ENCODE peak calls at places on chromosomes 13 and 19, in five cellular contexts. One of them, this sample, is unnamed.
A peak's percentile ranks its signal among the peaks of the same experiment; 100 is the strongest.

GRCh38 chr13:78881054-78881453 is 222.1 kb upstream of the OBI1 start:
- DNase-seq in tibial nerve: no peak
- DNase-seq in GM12891: no peak
- DNase-seq in lower leg skin: no peak
- DNase-seq in GM12892: no peak
- DNase-seq in this sample: no peak

GRCh38 chr13:79548886-79549285 is 67.9 kb downstream of the NDFIP2 start:
- DNase-seq in GM12892: no peak
- DNase-seq in GM12891: no peak
- DNase-seq in lower leg skin: no peak
- DNase-seq in tibial nerve: no peak
- DNase-seq in this sample: no peak

GRCh38 chr13:91399189-91400093 is 1.0 kb downstream of the GPC5 start:
- DNase-seq in GM12892: no peak
- DNase-seq in lower leg skin: no peak
- DNase-seq in tibial nerve: no peak
- DNase-seq in GM12891: no peak
- DNase-seq in this sample: no peak

GRCh38 chr19:18291019-18291524 is 9.7 kb upstream of the JUND start:
- DNase-seq in GM12892: no peak
- DNase-seq in GM12891: no peak
- DNase-seq in tibial nerve: no peak
- DNase-seq in lower leg skin: no peak
- DNase-seq in this sample: no peak

GRCh38 chr19:38792250-38793111 is 3.5 kb downstream of the LGALS7B start:
- DNase-seq in GM12891: no peak
- DNase-seq in GM12892: no peak
- DNase-seq in tibial nerve: no peak
- DNase-seq in lower leg skin: no peak
- DNase-seq in this sample: peak; percentile 26

GRCh38 chr13:98175823-98176222 is 1.2 kb downstream of the RNF113B start:
- DNase-seq in GM12892: no peak
- DNase-seq in GM12891: no peak
- DNase-seq in tibial nerve: no peak
- DNase-seq in lower leg skin: no peak
- DNase-seq in this sample: no peak

GRCh38 chr19:34317311-34317927 is 47.6 kb upstream of the GPI start:
- DNase-seq in GM12891: no peak
- DNase-seq in tibial nerve: no peak
- DNase-seq in GM12892: no peak
- DNase-seq in lower leg skin: no peak
- DNase-seq in this sample: peak; percentile 69

GRCh38 chr13:73754727-73755292 is 379.4 kb downstream of the KLF12 start:
- DNase-seq in GM12891: no peak
- DNase-seq in lower leg skin: peak; percentile 40
- DNase-seq in GM12892: no peak
- DNase-seq in tibial nerve: no peak
- DNase-seq in this sample: peak; percentile 21

GRCh38 chr13:59445812-59446211 is 717.9 kb downstream of the DIAPH3 start:
- DNase-seq in GM12892: no peak
- DNase-seq in GM12891: no peak
- DNase-seq in tibial nerve: no peak
- DNase-seq in lower leg skin: no peak
- DNase-seq in this sample: no peak

GRCh38 chr19:50639121-50640112 is at the start of gene SYT3:
- DNase-seq in tibial nerve: no peak
- DNase-seq in GM12892: no peak
- DNase-seq in GM12891: no peak
- DNase-seq in lower leg skin: no peak
- DNase-seq in this sample: no peak

DNA sequence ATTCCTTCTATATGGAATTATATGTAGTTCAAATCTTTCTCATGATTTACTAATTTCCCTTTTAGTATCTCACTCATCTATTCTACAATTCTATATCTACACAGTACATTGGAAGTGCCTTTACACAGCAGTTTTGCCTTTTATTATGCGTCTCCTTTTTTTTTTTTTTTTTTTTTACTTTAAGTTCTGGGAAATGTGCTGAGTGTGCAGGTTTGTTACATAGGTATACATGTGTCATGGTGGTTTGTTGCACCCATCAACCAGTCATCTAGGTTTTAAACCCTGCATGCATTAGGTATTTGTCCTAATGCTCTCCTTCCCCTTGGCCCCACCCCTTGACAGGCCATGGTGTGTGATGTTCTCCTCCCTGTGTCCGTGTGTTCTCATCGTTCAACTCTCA is 1150.1 kb upstream of the PRR20A start:
- DNase-seq in lower leg skin: no peak
- DNase-seq in GM12892: no peak
- DNase-seq in tibial nerve: no peak
- DNase-seq in GM12891: no peak
- DNase-seq in this sample: no peak
- TF ChIP-seq POLR2A in lower leg skin: no peak
- TF ChIP-seq POLR2A in GM12892: no peak
- TF ChIP-seq POLR2A in tibial nerve: no peak
- TF ChIP-seq POLR2A in GM12891: no peak
- TF ChIP-seq POLR2A in this sample: no peak

GRCh38 chr13:114230575-114230974 is 4.1 kb upstream of the CDC16 start:
- DNase-seq in GM12892: no peak
- DNase-seq in GM12891: no peak
- DNase-seq in lower leg skin: no peak
- DNase-seq in tibial nerve: no peak
- DNase-seq in this sample: no peak
- TF ChIP-seq POLR2A in GM12892: no peak
- TF ChIP-seq POLR2A in GM12891: no peak
- TF ChIP-seq POLR2A in lower leg skin: no peak
- TF ChIP-seq POLR2A in tibial nerve: no peak
- TF ChIP-seq POLR2A in this sample: no peak

DNA sequence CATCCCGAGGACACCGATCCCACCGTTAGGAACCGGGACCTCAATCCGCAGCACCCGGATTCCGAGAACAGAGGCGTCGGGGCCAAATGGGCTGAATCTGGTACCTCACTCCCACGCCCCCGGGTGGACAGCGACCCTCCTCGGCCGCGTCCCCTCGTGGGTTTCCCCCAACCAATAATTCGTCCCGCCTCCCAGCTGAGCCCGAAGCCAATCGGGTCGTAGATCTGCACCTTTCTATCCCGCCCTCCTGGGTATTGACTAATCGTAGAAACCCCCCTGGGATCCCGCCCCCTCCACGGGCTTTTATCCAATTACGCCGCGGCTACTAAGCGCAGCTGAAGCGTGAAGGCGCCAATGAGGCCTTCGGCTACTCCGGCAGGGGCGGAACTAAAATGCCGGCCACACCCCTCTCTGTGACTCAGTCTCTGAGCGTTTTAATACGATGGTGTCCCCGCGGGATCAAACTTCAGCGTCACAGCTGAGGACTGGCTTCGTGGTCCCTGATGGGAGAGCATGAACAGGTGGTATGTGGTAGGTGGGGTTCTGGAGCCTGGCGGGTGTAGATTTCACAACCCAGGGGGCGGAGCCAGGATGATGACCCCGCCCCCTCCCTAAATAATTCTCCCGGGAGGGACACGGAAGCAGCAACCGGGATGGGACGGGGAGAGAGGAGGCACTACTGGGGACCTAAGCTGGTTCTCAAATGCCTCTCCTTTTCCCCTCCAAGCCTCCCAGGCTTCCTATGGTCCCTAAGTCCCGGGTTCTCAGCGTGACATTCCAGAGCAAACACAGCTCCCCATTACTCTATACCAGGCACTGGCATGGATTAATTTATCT is at the start of the genes CCDC159 and TMEM205:
- DNase-seq in GM12891: peak; percentile 93
- DNase-seq in lower leg skin: peak; percentile 99
- DNase-seq in tibial nerve: peak; percentile 96
- DNase-seq in GM12892: peak; percentile 95
- DNase-seq in this sample: peak; percentile 97
- TF ChIP-seq POLR2A in GM12891: peak; percentile 49
- TF ChIP-seq POLR2A in lower leg skin: no peak
- TF ChIP-seq POLR2A in tibial nerve: peak; percentile 74
- TF ChIP-seq POLR2A in GM12892: peak; percentile 62
- TF ChIP-seq POLR2A in this sample: peak; percentile 51

DNA sequence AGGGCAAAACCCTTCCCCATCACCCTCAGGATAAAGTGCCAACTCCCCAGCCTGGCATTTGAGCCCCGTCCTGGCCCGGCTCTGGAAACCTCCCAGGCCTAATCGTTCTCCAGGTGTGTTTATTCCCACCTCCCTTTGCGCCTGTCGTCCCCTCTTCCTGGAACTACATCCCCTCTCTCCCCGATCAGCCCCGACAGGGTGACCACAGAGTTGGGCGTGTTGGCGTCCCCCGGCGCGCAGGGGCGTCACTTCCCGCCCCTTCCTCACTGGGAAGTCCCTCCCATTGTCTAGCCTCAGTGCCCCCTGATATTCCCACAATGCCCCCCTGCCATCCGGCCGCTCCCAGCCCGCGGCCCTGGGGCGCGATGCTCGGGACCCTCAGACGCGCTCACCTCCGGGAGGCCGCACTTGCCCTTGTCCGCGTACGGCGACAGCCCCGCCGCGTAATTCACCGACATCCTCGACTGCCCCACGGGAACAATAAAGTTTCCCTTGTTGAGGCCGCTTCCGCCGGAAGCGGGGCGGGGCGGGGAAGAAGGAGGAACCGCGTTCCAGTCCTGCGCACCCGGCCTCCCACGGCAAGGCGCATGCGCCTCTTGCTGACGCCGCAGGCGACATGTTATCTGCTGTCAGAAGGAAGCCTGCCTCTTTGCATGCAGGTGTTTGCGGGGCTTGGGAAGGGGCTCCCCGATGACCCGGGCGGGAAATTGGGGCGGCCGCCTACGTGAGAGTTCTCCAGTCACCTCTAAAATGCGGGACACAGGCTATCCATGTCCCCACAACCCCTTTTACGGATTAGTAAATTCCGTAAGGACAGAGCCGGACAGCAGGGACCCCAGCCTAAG is at the start of the genes ANKRD24 and SIRT6:
- DNase-seq in tibial nerve: peak; percentile 89
- DNase-seq in GM12892: peak; percentile 98
- DNase-seq in lower leg skin: peak; percentile 93
- DNase-seq in GM12891: peak; percentile 98
- DNase-seq in this sample: peak; percentile 98
- TF ChIP-seq POLR2A in tibial nerve: peak; percentile 65
- TF ChIP-seq POLR2A in GM12892: peak; percentile 71
- TF ChIP-seq POLR2A in lower leg skin: no peak
- TF ChIP-seq POLR2A in GM12891: peak; percentile 84
- TF ChIP-seq POLR2A in this sample: peak; percentile 70

DNA sequence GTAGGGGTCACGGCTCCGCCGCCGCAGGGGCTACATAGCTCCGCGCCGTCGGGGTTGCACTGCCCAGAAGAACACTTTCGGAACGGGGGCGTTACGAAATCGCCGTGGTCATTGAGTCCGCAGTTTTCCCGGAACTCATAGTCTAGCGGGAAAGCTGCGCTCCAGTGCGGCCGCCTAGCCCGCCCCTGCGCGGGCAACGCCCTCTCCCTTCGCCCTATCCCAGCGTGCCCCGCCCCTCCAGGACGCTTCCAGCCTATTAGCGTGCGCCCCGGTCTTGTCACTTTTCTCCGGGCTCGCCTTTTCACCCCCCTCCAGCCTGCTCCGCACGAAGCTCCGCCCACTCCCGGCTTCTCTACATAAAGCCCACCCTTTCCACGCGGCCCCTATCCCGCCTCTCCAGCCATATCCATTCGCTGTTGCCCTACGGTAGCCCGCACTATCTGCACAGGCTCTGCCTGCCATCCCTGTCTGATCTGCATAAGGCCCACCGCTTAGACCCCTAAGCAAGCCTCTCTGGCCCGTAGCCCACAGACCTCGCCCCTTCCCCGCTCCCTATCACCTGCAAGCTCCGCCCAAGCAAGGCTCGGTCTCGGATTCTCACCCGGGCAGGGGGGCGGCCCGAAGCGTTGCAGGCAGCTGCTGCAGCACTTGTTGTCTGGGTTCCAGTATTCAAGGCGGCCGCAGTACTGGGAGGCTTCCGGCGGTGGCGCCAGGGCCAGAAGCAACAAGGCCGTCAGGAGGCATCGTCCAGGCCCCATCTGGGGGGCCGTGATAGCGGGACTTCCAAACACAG is 1.6 kb downstream of the IGFLR1 start:
- DNase-seq in GM12892: peak; percentile 99
- DNase-seq in GM12891: peak; percentile 99
- DNase-seq in tibial nerve: peak; percentile 97
- DNase-seq in lower leg skin: peak; percentile 97
- DNase-seq in this sample: peak; percentile 97
- TF ChIP-seq POLR2A in GM12892: peak; percentile 72
- TF ChIP-seq POLR2A in GM12891: peak; percentile 75
- TF ChIP-seq POLR2A in tibial nerve: peak; percentile 43
- TF ChIP-seq POLR2A in lower leg skin: no peak
- TF ChIP-seq POLR2A in this sample: peak; percentile 62

This sample was measured in erythroblast.